ENCODE peak calls at places on chromosomes 6 and 20, in seven cellular contexts. R is stimulated activated CD8-positive, alpha-beta memory T cell treated with anti-CD3 and anti-CD28 coated beads, Interleukin-15, amount 100 ng/mL, for 1 hour; Z is GM12865; V is CD8-positive, alpha-beta memory T cell; W is HT1080; C is EL; K is stimulated activated CD4-positive, alpha-beta T cell treated with anti-CD3 and anti-CD28 coated beads, Interleukin-12 subunit alpha, Interleukin-12 subunit beta, amount 100 ng/mL, for 48 hours. T is an unnamed sample.

GRCh38 chr20:8360035-8360434 is 228.0 kb downstream of the PLCB1 start:
- DNase-seq in R (no peak), Z (no peak), V (no peak), W (no peak), C (no peak), K (no peak), T (peak; percentile 13)

GRCh38 chr6:41059569-41059968 is 6.6 kb downstream of the APOBEC2 start:
- DNase-seq in R (no peak), Z (no peak), V (no peak), W (no peak), C (peak; percentile 74), K (no peak), T (no peak)

GRCh38 chr20:25319241-25320034 is 71.2 kb downstream of the ABHD12 start:
- DNase-seq in R (no peak), Z (no peak), V (no peak), W (no peak), C (no peak), K (no peak), T (no peak)

GRCh38 chr6:82909551-82909950 is 156.1 kb downstream of the UBE3D start:
- DNase-seq in R (no peak), Z (no peak), V (no peak), W (no peak), C (peak; percentile 11), K (no peak), T (no peak)

GRCh38 chr20:48706116-48706656 is 121.6 kb downstream of the PREX1 start:
- DNase-seq in R (no peak), Z (no peak), V (no peak), W (no peak), C (no peak), K (no peak), T (no peak)

GRCh38 chr6:41677430-41678045 is 39.3 kb downstream of the MDFI start:
- DNase-seq in R (no peak), Z (no peak), V (no peak), W (no peak), C (no peak), K (no peak), T (no peak)

GRCh38 chr6:15511248-15512125 is 151.3 kb downstream of the DTNBP1 start:
- DNase-seq in R (no peak), Z (no peak), V (no peak), W (no peak), C (no peak), K (no peak), T (no peak)

GRCh38 chr6:136608991-136609390 is 58.8 kb upstream of the MAP7 start:
- DNase-seq in R (no peak), Z (no peak), V (no peak), W (peak; percentile 39), C (peak; percentile 72), K (no peak), T (no peak)

GRCh38 chr6:156781882-156782631 is 4.9 kb downstream of the ARID1B start:
- DNase-seq in R (no peak), Z (no peak), V (no peak), W (no peak), C (peak; percentile 28), K (no peak), T (no peak)

GRCh38 chr20:60784321-60784720 is 467.7 kb upstream of the CDH4 start:
- DNase-seq in R (no peak), Z (no peak), V (no peak), W (no peak), C (no peak), K (no peak), T (no peak)

GRCh38 chr6:84249724-84250123 is 22.3 kb upstream of the CEP162 start:
- DNase-seq in R (no peak), Z (no peak), V (no peak), W (peak; percentile 35), C (no peak), K (no peak), T (no peak)

GRCh38 chr6:149696904-149697303 is 21.0 kb downstream of the LATS1 start:
- DNase-seq in R (no peak), Z (no peak), V (no peak), W (no peak), C (peak; percentile 68), K (no peak), T (no peak)

GRCh38 chr6:167573461-167574215 is 248.8 kb downstream of the TTLL2 start:
- DNase-seq in R (no peak), Z (no peak), V (no peak), W (no peak), C (no peak), K (no peak), T (no peak)